ENCODE peak calls at places on chromosomes 5 and 9, in eight cellular contexts. X is sciatic nerve; A is EL; G is T-cell; E is HEK293T; K is amniotic epithelial cell; U is H7; S is stimulated activated naive CD8-positive, alpha-beta T cell treated with anti-CD3 and anti-CD28 coated beads, Interleukin-15, amount 100 ng/mL, for 72 hours. H is an unnamed sample.

GRCh38 chr5:57111993-57112392 is 61.9 kb upstream of the GPBP1 start:
- DNase-seq in X (no peak), A (no peak), G (no peak), E (no peak), K (no peak), U (no peak), S (no peak), H (no peak)

GRCh38 chr9:2072752-2073405 is 57.7 kb downstream of the SMARCA2 start:
- DNase-seq in X (no peak), A (no peak), G (no peak), E (no peak), K (no peak), U (no peak), S (no peak), H (no peak)

GRCh38 chr5:132850066-132850465 is 16.2 kb downstream of the GDF9 start:
- DNase-seq in X (no peak), A (peak; percentile 47), G (no peak), E (no peak), K (peak; percentile 34), U (no peak), S (no peak), H (no peak)

GRCh38 chr5:55062039-55062779 is 38.2 kb downstream of the GZMK start:
- DNase-seq in X (no peak), A (no peak), G (peak; percentile 15), E (no peak), K (no peak), U (no peak), S (peak; percentile 70), H (no peak)

GRCh38 chr9:113509463-113509862 is 45.9 kb downstream of the RGS3 start:
- DNase-seq in X (no peak), A (peak; percentile 55), G (no peak), E (no peak), K (peak; percentile 57), U (no peak), S (no peak), H (no peak)

GRCh38 chr5:172361566-172362238 is 78.1 kb upstream of the UBTD2 start:
- DNase-seq in X (no peak), A (peak; percentile 100), G (no peak), E (no peak), K (peak; percentile 92), U (no peak), S (peak; percentile 57), H (no peak)

GRCh38 chr9:37555786-37556185 is 20.4 kb downstream of the FBXO10 start:
- DNase-seq in X (no peak), A (peak; percentile 8), G (no peak), E (no peak), K (peak; percentile 87), U (no peak), S (no peak), H (no peak)

GRCh38 chr9:72306771-72307170 is 58.2 kb downstream of the ZFAND5 start:
- DNase-seq in X (no peak), A (no peak), G (no peak), E (no peak), K (no peak), U (no peak), S (no peak), H (no peak)

GRCh38 chr5:151686673-151687378 is at the start of gene SPARC:
- DNase-seq in X (peak; percentile 89), A (peak; percentile 97), G (no peak), E (no peak), K (peak; percentile 97), U (peak; percentile 86), S (no peak), H (peak; percentile 88)

GRCh38 chr9:136840877-136841645 is 1.2 kb upstream of the AJM1 start:
- DNase-seq in X (no peak), A (peak; percentile 66), G (no peak), E (no peak), K (peak; percentile 75), U (no peak), S (no peak), H (no peak)

H was measured in upper lobe of left lung.